ENCODE peak calls at places on chromosome 17, in seven cellular contexts. C is CD8-positive, alpha-beta T cell; M is Caco-2; K is hepatocyte; I is heart right ventricle; B is PC-9; N is right lobe of liver. U is an unnamed sample.

GRCh38 chr17:73639322-73639721 is 4.9 kb downstream of the SDK2 start:
- DNase-seq in M (no peak), K (no peak), I (no peak), C (no peak), N (no peak), B (no peak), U (no peak)

GRCh38 chr17:54544239-54544638 is 356.4 kb upstream of the TOM1L1 start:
- DNase-seq in K (peak; percentile 32), M (peak; percentile 40), N (no peak), B (no peak), C (no peak), I (no peak), U (no peak)

GRCh38 chr17:65418622-65419021 is 142.8 kb downstream of the AXIN2 start:
- DNase-seq in K (no peak), B (no peak), N (no peak), I (peak; percentile 9), M (no peak), C (no peak), U (no peak)

GRCh38 chr17:68390888-68391545 is 66.3 kb downstream of the WIPI1 start:
- DNase-seq in C (no peak), N (no peak), K (no peak), B (no peak), M (no peak), I (no peak), U (peak; percentile 50)

GRCh38 chr17:4789951-4790704 is 1.4 kb downstream of the GLTPD2 start:
- DNase-seq in K (peak; percentile 94), C (peak; percentile 72), B (peak; percentile 84), N (peak; percentile 91), M (peak; percentile 77), I (peak; percentile 85), U (peak; percentile 98)

GRCh38 chr17:37359682-37360188 is 16.1 kb upstream of the C17orf78 start:
- DNase-seq in N (no peak), B (no peak), C (no peak), K (no peak), I (no peak), M (no peak), U (peak; percentile 40)

GRCh38 chr17:76353004-76353598 is 615 bp downstream of the PRPSAP1 start:
- DNase-seq in B (no peak), I (peak; percentile 18), N (peak; percentile 38), C (peak; percentile 7), M (no peak), K (peak; percentile 45), U (no peak)

GRCh38 chr17:69485901-69486643 is 71.6 kb downstream of the MAP2K6 start:
- DNase-seq in C (no peak), I (no peak), B (no peak), K (no peak), N (no peak), M (no peak), U (peak; percentile 8)

GRCh38 chr17:70242781-70243437 is 73.6 kb downstream of the KCNJ2 start:
- DNase-seq in C (no peak), K (no peak), I (no peak), B (no peak), N (no peak), M (no peak), U (no peak)

GRCh38 chr17:64608571-64608981 is 53.5 kb downstream of the SMURF2 start:
- DNase-seq in B (no peak), N (no peak), I (no peak), M (no peak), K (no peak), C (no peak), U (peak; percentile 50)

GRCh38 chr17:48567209-48567608 is 10.9 kb downstream of the HOXB4 start:
- DNase-seq in C (no peak), N (no peak), I (no peak), M (no peak), K (no peak), B (no peak), U (no peak)

GRCh38 chr17:3982113-3982512 is 17.9 kb upstream of the ATP2A3 start:
- DNase-seq in C (no peak), K (no peak), I (no peak), M (no peak), B (no peak), N (peak; percentile 25), U (no peak)

GRCh38 chr17:63483655-63484575 is 7.1 kb downstream of the ACE start:
- DNase-seq in N (no peak), K (no peak), I (no peak), C (no peak), M (no peak), B (no peak), U (no peak)

GRCh38 chr17:34424814-34425490 is 61.9 kb upstream of the CCL1 start:
- DNase-seq in N (no peak), M (no peak), B (no peak), C (no peak), K (no peak), I (no peak), U (no peak)

GRCh38 chr17:76674600-76674999 is 31.0 kb upstream of the ST6GALNAC1 start:
- DNase-seq in I (no peak), N (no peak), B (no peak), M (no peak), K (no peak), C (no peak), U (no peak)

GRCh38 chr17:74271281-74271680 is 2.8 kb upstream of the DNAI2 start:
- DNase-seq in B (no peak), C (no peak), N (no peak), K (no peak), I (no peak), M (no peak), U (no peak)

GRCh38 chr17:44385287-44386181 is 3.9 kb downstream of the ITGA2B start:
- DNase-seq in N (peak; percentile 82), I (peak; percentile 77), K (peak; percentile 89), M (peak; percentile 94), B (peak; percentile 57), C (peak; percentile 72), U (peak; percentile 58)

GRCh38 chr17:44384823-44385286 is 4.6 kb downstream of the ITGA2B start:
- DNase-seq in I (no peak), K (no peak), M (no peak), N (no peak), C (no peak), B (no peak), U (no peak)

GRCh38 chr17:44384281-44384822 is 5.1 kb downstream of the ITGA2B start:
- DNase-seq in N (no peak), C (no peak), M (no peak), B (no peak), K (no peak), I (no peak), U (no peak)

GRCh38 chr17:44387773-44388172 is 1.7 kb downstream of the ITGA2B start:
- DNase-seq in I (no peak), B (no peak), M (peak; percentile 17), N (no peak), C (no peak), K (no peak), U (no peak)

DNA sequence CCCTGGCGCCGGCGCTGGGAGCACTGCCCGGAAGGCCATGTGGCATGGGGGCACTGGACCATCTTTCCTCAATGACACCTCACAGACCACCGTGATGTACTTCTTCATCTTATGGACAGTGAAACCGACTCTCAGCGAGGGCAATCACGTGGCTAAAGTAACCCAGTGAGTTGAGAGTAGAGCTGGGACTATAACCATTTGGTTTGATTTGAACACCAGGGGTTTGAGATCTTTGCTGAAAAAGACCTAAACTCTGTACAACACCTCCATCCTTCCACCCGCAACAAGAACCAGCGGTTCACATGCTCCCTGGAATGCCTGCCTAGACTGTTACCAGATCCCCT is 3.3 kb downstream of the ITGA2B start:
- DNase-seq in K (no peak), C (no peak), N (no peak), B (no peak), I (no peak), M (no peak), U (no peak)
- H3K4me3 ChIP-seq in K (peak overlapping the region; percentile 28), C (peak overlapping the region; percentile 62), N (no peak overlapping the region), B (peak overlapping the region; percentile 63), I (peak overlapping the region; percentile 60), M (peak overlapping the region; percentile 58), U (peak overlapping the region; percentile 47)

DNA sequence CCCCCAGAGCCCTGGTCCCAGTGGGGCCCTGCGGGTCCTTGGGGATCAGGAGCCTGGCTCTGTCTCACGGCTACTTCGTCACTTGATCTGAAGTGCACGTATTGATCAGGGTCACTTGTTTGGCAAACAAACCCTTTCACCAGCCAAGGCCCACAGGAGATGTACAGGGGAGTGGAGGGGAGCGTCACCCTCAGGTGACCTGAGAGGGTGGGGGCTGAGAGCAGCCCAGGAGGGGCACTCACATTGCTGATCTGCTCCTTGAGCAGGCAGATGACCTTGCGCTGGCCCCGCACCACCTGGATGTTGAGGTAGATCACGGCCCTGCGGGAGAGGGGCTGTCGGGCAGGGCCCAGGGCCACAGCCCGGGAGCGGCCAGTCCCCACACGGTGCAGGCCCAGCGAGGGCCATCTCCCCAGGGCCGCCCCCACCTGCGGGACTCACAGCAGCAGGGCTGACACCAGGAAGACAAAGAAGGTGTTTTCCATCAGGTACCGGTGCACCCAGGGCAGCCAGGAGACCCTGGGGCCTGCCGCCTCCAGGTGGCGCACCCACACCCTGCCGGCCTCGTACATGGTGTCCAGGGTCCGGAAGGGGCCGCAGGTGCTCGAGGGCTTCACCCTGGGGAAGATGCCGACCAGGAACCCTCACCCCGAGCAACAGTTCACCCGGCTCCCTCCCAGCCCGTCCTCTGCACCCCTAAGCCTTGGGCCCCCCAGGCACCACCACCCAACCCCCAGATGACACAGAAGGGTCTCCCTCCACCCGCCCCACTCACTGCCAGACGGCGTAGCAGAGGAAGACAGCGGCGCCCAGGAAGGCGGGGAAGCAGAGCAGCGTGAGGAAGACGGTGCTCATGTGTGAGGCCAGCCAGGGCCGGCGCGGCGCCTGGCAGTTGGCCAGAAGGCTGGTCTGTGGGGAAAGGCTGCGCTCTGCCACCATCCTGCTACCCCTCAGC is 11.3 kb downstream of the TMC6 start:
- DNase-seq in N (peak; percentile 31), K (no peak), B (no peak), M (no peak), C (no peak), I (no peak), U (no peak)
- TF ChIP-seq CTCF in N (peak; percentile 33), K (peak; percentile 43), B (peak; percentile 41), M (peak; percentile 60), C (no peak), I (peak; percentile 40), U (peak; percentile 73)

GRCh38 chr17:40813804-40814203 is 8.6 kb downstream of the KRT10 start:
- DNase-seq in M (no peak), K (no peak), C (no peak), I (no peak), N (no peak), B (no peak), U (peak; percentile 92)
- H3K27me3 ChIP-seq in M (no peaks in the 10 kb centered on the region), K (peaks cover 23% of the 10 kb centered on the region), C (peaks cover 6% of the 10 kb centered on the region), I (no peaks in the 10 kb centered on the region), N (no peaks in the 10 kb centered on the region), B (no peaks in the 10 kb centered on the region), U (no peaks in the 10 kb centered on the region)

GRCh38 chr17:7238418-7239090 is 703 bp downstream of the PHF23 start:
- DNase-seq in B (no peak), C (no peak), I (no peak), N (peak; percentile 47), M (no peak), K (peak; percentile 61), U (no peak)

GRCh38 chr17:7237266-7237760 is 1.9 kb downstream of the PHF23 start:
- DNase-seq in C (no peak), I (no peak), N (no peak), B (no peak), M (no peak), K (no peak), U (no peak)

GRCh38 chr17:7235693-7236665 is 1.7 kb upstream of the DVL2 start:
- DNase-seq in B (no peak), K (peak; percentile 73), N (peak; percentile 22), I (no peak), M (no peak), C (no peak), U (peak; percentile 55)

GRCh38 chr17:7237761-7238417 is 1.4 kb downstream of the PHF23 start:
- DNase-seq in K (peak; percentile 92), I (peak; percentile 86), C (peak; percentile 80), M (peak; percentile 67), B (no peak), N (peak; percentile 92), U (no peak)

GRCh38 chr17:7236808-7237207 is 2.4 kb downstream of the PHF23 start:
- DNase-seq in B (no peak), I (no peak), M (no peak), C (no peak), N (peak; percentile 20), K (no peak), U (no peak)
- H3K4me3 ChIP-seq in B (no peak overlapping the region), I (peak overlapping the region; percentile 99), M (no peak overlapping the region), C (no peak overlapping the region), N (peak overlapping the region; percentile 96), K (no peak overlapping the region), U (no peak overlapping the region)

U was measured in bronchial epithelial cell.